ENCODE peak calls at places on chromosomes 4 and X, in seven cellular contexts. L is Caco-2, Q is dorsolateral prefrontal cortex, J is body of pancreas, E is ovary, Y is A549, F is AG10803. X is an unnamed sample.

GRCh38 chrX:87895421-87895820 is 377.8 kb downstream of the KLHL4 start:
- DNase-seq in L (no peak), Q (no peak), J (no peak), E (no peak), Y (no peak), F (no peak), X (no peak)

GRCh38 chr4:116058129-116058528 is 944.7 kb upstream of the NDST4 start:
- DNase-seq in L (no peak), Q (no peak), J (no peak), E (no peak), Y (no peak), F (no peak), X (no peak)

GRCh38 chr4:146638801-146639351 is at the start of gene POU4F2:
- DNase-seq in L (no peak), Q (no peak), J (no peak), E (no peak), Y (no peak), F (peak), X (peak)

GRCh38 chrX:1389993-1390285 is 2.0 kb downstream of the SLC25A6 start:
- DNase-seq in L (no peak), Q (no peak), J (no peak), E (peak), Y (no peak), F (no peak), X (no peak)

GRCh38 chr4:74394476-74395136 is 29.7 kb downstream of the EREG start:
- DNase-seq in L (no peak), Q (no peak), J (no peak), E (no peak), Y (no peak), F (no peak), X (peak)

GRCh38 chrX:150364347-150365050 is 1.4 kb downstream of the MAMLD1 start:
- DNase-seq in L (no peak), Q (peak), J (peak), E (peak), Y (no peak), F (no peak), X (no peak)

GRCh38 chrX:48937065-48937907 is 18.5 kb upstream of the PIM2 start:
- DNase-seq in L (no peak), Q (peak), J (no peak), E (no peak), Y (no peak), F (no peak), X (peak)

GRCh38 chr4:38857354-38858096 is 908 bp upstream of the TLR6 start:
- DNase-seq in L (no peak), Q (no peak), J (no peak), E (peak), Y (peak), F (peak), X (peak)

GRCh38 chr4:23333946-23334878 is 555.6 kb downstream of the PPARGC1A start:
- DNase-seq in L (peak), Q (no peak), J (peak), E (peak), Y (no peak), F (peak), X (peak)

GRCh38 chrX:4238916-4239315 is 525.5 kb upstream of the PRKX start:
- DNase-seq in L (no peak), Q (no peak), J (no peak), E (no peak), Y (no peak), F (no peak), X (no peak)

DNA sequence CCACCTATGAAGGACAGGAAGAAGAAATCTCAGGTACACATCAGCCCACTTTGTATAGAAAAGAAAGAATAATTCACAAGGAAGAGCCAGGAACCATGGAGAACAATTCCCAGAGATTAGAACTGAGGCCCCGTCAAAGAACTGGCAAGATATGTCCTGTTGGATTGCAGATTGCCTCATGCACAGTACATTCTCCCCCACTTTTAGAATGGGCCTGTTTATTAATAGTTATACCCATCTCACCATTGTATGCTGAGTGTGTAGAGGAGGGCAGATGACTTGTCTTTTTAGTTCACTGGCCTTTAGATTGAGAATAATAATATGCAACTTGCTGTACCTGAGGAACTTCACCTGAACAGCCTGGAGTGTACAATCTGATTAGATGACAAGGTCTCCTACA is 315.6 kb upstream of the HAND2 start:
- DNase-seq in L (no peak), Q (no peak), J (no peak), E (no peak), Y (no peak), F (no peak), X (no peak)
- H3K4me3 ChIP-seq in L (no peak), Q (no peak), J (no peak), E (no peak), Y (no peak), F (no peak), X (no peak)

DNA sequence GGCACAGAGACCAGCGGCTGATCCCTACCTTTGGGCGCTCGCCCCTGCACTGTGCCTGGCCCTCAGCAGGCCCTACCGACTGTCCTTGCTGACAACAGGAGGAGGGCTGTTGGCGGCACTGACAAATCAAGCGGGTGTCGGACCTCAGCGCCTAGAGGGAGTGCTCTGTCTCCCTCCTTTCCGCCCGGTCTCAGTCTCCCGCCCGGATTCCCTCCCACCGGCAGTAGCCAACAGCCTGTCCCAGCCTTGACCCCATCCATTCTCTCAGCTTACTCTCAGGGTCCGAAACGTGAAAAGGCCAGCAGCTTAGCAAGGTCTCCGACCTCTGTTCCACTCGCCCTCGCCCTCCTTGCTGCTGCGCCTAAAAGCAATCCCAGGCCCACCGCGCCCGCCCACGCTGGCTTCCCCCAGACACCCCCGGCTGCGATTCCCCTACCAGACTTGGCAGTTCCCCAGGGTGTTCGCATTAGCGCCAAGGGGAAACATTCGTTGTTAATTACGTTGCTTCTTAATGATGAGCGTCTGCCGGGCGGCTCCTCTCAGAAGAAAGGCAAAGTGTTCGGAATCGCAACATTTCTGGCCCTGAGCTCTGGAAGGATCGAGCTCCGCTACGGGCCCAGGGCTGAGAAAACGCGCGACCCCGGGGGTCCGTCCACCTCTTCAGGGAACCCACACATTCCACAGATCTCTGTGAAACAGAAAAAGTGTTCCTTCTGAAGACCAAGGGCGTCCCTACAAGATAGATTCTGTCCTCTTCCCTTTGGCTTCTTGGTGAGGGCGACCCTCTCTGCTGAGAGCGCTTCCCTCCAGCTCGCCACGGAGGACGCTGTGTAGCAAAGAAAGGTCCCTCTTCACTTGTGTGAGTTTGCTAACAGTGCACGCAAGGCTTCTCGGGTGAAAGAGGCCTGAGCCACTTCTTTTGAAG is 96.1 kb downstream of the SOWAHB start:
- DNase-seq in L (no peak), Q (no peak), J (no peak), E (peak), Y (no peak), F (peak), X (no peak)
- TF ChIP-seq CTCF in L (no peak), Q (no peak), J (no peak), E (no peak), Y (no peak), F (peak), X (peak)

DNA sequence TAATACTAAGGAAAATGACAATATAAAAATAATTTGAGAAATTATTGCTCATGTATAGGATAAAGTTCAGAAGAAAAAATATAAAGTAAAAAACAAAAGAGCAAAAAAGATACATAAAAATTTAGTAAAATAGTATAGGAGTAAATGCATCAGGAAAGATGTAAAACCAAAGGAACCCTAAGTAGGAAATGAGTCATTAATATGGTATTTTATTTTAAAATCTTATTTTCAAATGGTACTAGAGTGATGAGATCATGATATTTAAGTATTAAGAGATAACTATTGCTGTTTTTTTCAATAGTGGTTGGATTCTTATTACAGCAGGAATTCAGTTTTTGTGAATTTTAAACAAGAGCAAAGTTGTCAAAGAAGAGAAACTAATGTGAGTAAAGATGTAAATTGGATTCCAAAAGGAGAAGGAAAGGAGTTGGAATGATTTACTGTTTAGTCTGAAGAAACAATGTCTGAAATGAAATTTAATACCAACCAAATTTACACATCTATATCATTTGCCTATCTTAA is 20.0 kb downstream of the EMCN start:
- DNase-seq in L (no peak), Q (no peak), J (no peak), E (no peak), Y (no peak), F (no peak), X (no peak)
- H3K4me3 ChIP-seq in L (no peak), Q (no peak), J (no peak), E (no peak), Y (no peak), F (no peak), X (no peak)

DNA sequence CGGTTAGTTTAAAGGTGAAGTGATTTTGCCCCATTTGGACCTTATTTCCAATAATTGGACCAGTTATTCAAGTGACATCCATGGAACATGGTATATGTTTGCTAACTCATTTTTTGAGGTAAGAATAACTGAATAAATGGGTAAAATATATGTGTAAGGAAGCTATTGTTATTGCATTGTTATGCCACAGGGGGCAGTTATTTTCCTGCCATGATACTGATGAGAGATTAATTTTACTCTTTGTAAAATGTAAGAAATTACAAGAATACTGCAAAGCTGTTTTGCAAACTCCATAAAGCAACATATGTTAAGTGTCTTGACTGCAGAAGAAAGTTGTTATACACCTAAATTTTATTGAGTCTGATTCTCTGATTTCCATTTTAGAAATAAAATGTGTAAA is 114.0 kb downstream of the IL1RAPL1 start:
- DNase-seq in L (no peak), Q (no peak), J (no peak), E (no peak), Y (no peak), F (no peak), X (peak)
- TF ChIP-seq CTCF in L (no peak), Q (peak), J (no peak), E (no peak), Y (no peak), F (no peak), X (peak)

GRCh38 chr4:10161146-10161545 is 44.5 kb upstream of the WDR1 start:
- DNase-seq in L (no peak), Q (no peak), J (no peak), E (no peak), Y (no peak), F (peak), X (peak)
- H3K4me3 ChIP-seq in L (no peak), Q (no peak), J (no peak), E (no peak), Y (no peak), F (no peak), X (no peak)

GRCh38 chr4:24836843-24837242 is 41.5 kb downstream of the SOD3 start:
- DNase-seq in L (no peak), Q (no peak), J (no peak), E (no peak), Y (no peak), F (no peak), X (no peak)
- TF ChIP-seq CTCF in L (no peak), Q (no peak), J (no peak), E (no peak), Y (no peak), F (no peak), X (no peak)

DNA sequence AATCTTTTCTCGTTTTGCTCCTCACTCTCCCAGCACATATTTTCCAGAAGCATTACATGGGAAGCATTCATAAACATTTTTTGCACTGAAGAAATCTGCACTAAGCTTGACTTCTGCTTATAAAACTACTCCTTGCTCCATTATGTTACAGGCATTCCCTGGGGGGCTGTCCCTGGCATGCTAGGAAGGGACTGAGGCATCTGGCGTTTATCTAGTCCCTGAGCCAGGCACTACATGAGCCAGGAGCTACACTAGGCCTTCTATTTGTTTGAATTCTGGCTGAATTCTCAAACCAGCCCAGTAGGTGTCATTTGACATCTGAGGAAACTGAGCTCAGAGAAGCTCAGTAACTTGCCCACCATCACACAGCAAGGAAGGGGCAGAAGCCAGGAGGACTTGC is 43.3 kb downstream of the NHSL2 start:
- DNase-seq in L (no peak), Q (peak), J (no peak), E (no peak), Y (no peak), F (peak), X (no peak)
- H3K4me3 ChIP-seq in L (no peak), Q (no peak), J (no peak), E (no peak), Y (no peak), F (no peak), X (no peak)

GRCh38 chr4:5804656-5805055 is 88.2 kb downstream of the CRMP1 start:
- DNase-seq in L (no peak), Q (no peak), J (no peak), E (no peak), Y (no peak), F (no peak), X (no peak)
- TF ChIP-seq CTCF in L (no peak), Q (no peak), J (no peak), E (no peak), Y (no peak), F (no peak), X (no peak)

GRCh38 chrX:139495324-139495723 is 35.2 kb upstream of the F9 start:
- DNase-seq in L (no peak), Q (no peak), J (no peak), E (no peak), Y (no peak), F (no peak), X (no peak)
- H3K4me3 ChIP-seq in L (no peak), Q (no peak), J (no peak), E (no peak), Y (no peak), F (no peak), X (no peak)

GRCh38 chrX:101430457-101431078 is 22.5 kb downstream of the HNRNPH2 start:
- DNase-seq in L (no peak), Q (no peak), J (no peak), E (no peak), Y (no peak), F (peak), X (no peak)
- TF ChIP-seq CTCF in L (no peak), Q (no peak), J (no peak), E (no peak), Y (no peak), F (no peak), X (no peak)